ENCODE peak calls at places on chromosomes 13 and 19, in eight cellular contexts. C is cardiac muscle cell, Y is HTR-8/SVneo, T is EH, U is T-helper 9 cell, X is M059J, M is anterior cingulate cortex, R is kidney tubule cell. Z is an unnamed sample.

GRCh38 chr13:22451345-22451744 is 729.4 kb upstream of the SGCG start:
- DNase-seq in C (no peak), Y (peak; percentile 3), X (peak; percentile 2), R (peak; percentile 15), T (no peak), U (no peak), M (no peak), Z (no peak)

GRCh38 chr13:32378012-32378411 is 49.9 kb downstream of the N4BP2L1 start:
- DNase-seq in T (no peak), R (no peak), M (no peak), C (no peak), Y (no peak), U (no peak), X (no peak), Z (no peak)

GRCh38 chr13:103935117-103935516 is 868.9 kb upstream of the SLC10A2 start:
- DNase-seq in T (no peak), X (no peak), C (no peak), U (no peak), R (no peak), M (no peak), Y (no peak), Z (peak; percentile 1)

GRCh38 chr19:1133471-1133929 is 29.7 kb downstream of the GPX4 start:
- DNase-seq in R (no peak), U (peak; percentile 79), X (no peak), C (no peak), T (peak; percentile 23), Y (peak; percentile 34), M (no peak), Z (no peak)

GRCh38 chr19:54190942-54191670 is at the start of gene TSEN34:
- DNase-seq in X (peak; percentile 81), T (peak; percentile 88), Y (peak; percentile 74), C (peak; percentile 93), R (peak; percentile 86), U (peak; percentile 82), M (peak; percentile 76), Z (peak; percentile 94)

GRCh38 chr19:7515471-7516226 is at the start of gene ZNF358:
- DNase-seq in C (peak; percentile 90), U (no peak), Y (peak; percentile 88), X (peak; percentile 69), R (peak; percentile 74), M (peak; percentile 16), T (peak; percentile 77), Z (peak; percentile 82)

GRCh38 chr19:2481466-2481865 is 5.5 kb downstream of the GADD45B start:
- DNase-seq in T (no peak), C (no peak), X (no peak), R (no peak), Y (no peak), M (no peak), U (no peak), Z (no peak)

GRCh38 chr19:29858000-29858596 is 46.3 kb downstream of the CCNE1 start:
- DNase-seq in T (peak; percentile 18), U (peak; percentile 22), R (peak; percentile 36), Y (no peak), M (no peak), C (peak; percentile 54), X (peak; percentile 22), Z (peak; percentile 40)

GRCh38 chr19:43519436-43520088 is 7.4 kb downstream of the ETHE1 start:
- DNase-seq in C (peak; percentile 90), Y (peak; percentile 86), M (peak; percentile 7), X (peak; percentile 89), U (peak; percentile 80), R (peak; percentile 94), T (peak; percentile 91), Z (peak; percentile 90)

GRCh38 chr19:31548941-31549340 is 199.7 kb upstream of the TSHZ3 start:
- DNase-seq in U (no peak), X (no peak), R (no peak), C (peak; percentile 47), M (no peak), T (peak; percentile 34), Y (no peak), Z (peak; percentile 2)

GRCh38 chr19:38201731-38202130 is 22.3 kb downstream of the DPF1 start:
- DNase-seq in M (no peak), X (no peak), C (no peak), Y (no peak), R (no peak), U (no peak), T (no peak), Z (no peak)

GRCh38 chr13:47628666-47629065 is 372.4 kb downstream of the SUCLA2 start:
- DNase-seq in Y (no peak), U (no peak), T (peak; percentile 60), X (peak; percentile 78), C (no peak), R (peak; percentile 1), M (no peak), Z (no peak)

GRCh38 chr13:84683448-84683847 is 801.2 kb upstream of the SLITRK1 start:
- DNase-seq in U (no peak), Y (no peak), R (no peak), M (no peak), T (no peak), X (no peak), C (no peak), Z (no peak)

GRCh38 chr19:32223595-32224370 is 121.6 kb upstream of the ZNF507 start:
- DNase-seq in Y (no peak), M (no peak), T (no peak), R (no peak), C (no peak), X (no peak), U (no peak), Z (no peak)

GRCh38 chr19:16516923-16517610 is 20.9 kb downstream of the C19orf44 start:
- DNase-seq in X (no peak), U (no peak), R (no peak), T (no peak), M (no peak), C (no peak), Y (no peak), Z (peak; percentile 74)

GRCh38 chr13:30616927-30617314 is 799 bp upstream of the USPL1 start:
- DNase-seq in T (peak; percentile 90), C (peak; percentile 89), R (peak; percentile 85), M (no peak), X (peak; percentile 88), U (peak; percentile 44), Y (peak; percentile 29), Z (peak; percentile 90)

GRCh38 chr19:5228932-5229777 is 111.5 kb downstream of the PTPRS start:
- DNase-seq in X (no peak), C (no peak), U (no peak), Y (no peak), R (no peak), M (no peak), T (no peak), Z (peak; percentile 46)

GRCh38 chr13:20869540-20869939 is 33.0 kb downstream of the XPO4 start:
- DNase-seq in T (peak; percentile 27), X (no peak), M (no peak), C (no peak), R (no peak), U (no peak), Y (no peak), Z (peak; percentile 5)

GRCh38 chr19:41449079-41449864 is 6.3 kb downstream of the ERICH4 start:
- DNase-seq in U (peak; percentile 68), Y (peak; percentile 92), M (peak; percentile 17), R (peak; percentile 69), X (peak; percentile 56), C (peak; percentile 78), T (peak; percentile 76), Z (peak; percentile 84)

GRCh38 chr19:7927605-7928333 is 1.8 kb upstream of the CTXN1 start:
- DNase-seq in U (no peak), X (no peak), Y (no peak), C (no peak), R (no peak), M (no peak), T (no peak), Z (no peak)

GRCh38 chr13:97851269-97851668 is 102.2 kb upstream of the IPO5 start:
- DNase-seq in U (no peak), R (no peak), T (peak; percentile 10), C (no peak), Y (no peak), X (no peak), M (no peak), Z (no peak)

GRCh38 chr13:49584771-49585182 is 581 bp downstream of the RCBTB1 start:
- DNase-seq in R (peak; percentile 20), Y (no peak), C (no peak), M (no peak), X (peak; percentile 21), T (peak; percentile 19), U (no peak), Z (peak; percentile 35)